ENCODE peak calls at places on chromosomes 11 and 22, in ten cellular contexts. T is esophagus squamous epithelium, N is uterus, Q is GM12892, G is stomach, D is heart left ventricle, U is HCT116, S is body of pancreas, I is right lobe of liver, H is lower leg skin. Y is an unnamed sample.

GRCh38 chr11:121321614-121322243 is 29.2 kb downstream of the SC5D start:
- DNase-seq in S (peak; percentile 47), Q (no peak), U (peak; percentile 12), N (no peak), H (no peak), G (no peak), I (peak; percentile 56), T (no peak), D (no peak), Y (no peak)

GRCh38 chr11:67302571-67303131 is 679 bp upstream of the SSH3 start:
- DNase-seq in T (no peak), G (peak; percentile 62), N (no peak), Q (no peak), H (no peak), U (no peak), D (peak; percentile 39), I (peak; percentile 70), S (peak; percentile 65), Y (no peak)

GRCh38 chr11:76410771-76411423 is 29.8 kb downstream of the GVQW3 start:
- DNase-seq in U (no peak), N (peak; percentile 30), I (no peak), S (no peak), Q (no peak), D (no peak), H (no peak), G (no peak), T (no peak), Y (no peak)

GRCh38 chr11:86143429-86144030 is 74.6 kb upstream of the PICALM start:
- DNase-seq in U (no peak), S (peak; percentile 38), G (no peak), Q (no peak), D (no peak), I (no peak), T (no peak), N (no peak), H (no peak), Y (no peak)

GRCh38 chr11:70314730-70315129 is 44.2 kb downstream of the PPFIA1 start:
- DNase-seq in S (no peak), G (no peak), I (no peak), H (no peak), D (no peak), T (no peak), N (no peak), Q (no peak), U (no peak), Y (no peak)

GRCh38 chr22:19853879-19854777 is 546 bp downstream of the GNB1L start:
- DNase-seq in N (no peak), I (peak; percentile 47), U (peak; percentile 2), H (peak; percentile 25), Q (no peak), S (peak; percentile 13), G (peak; percentile 25), D (peak; percentile 20), T (no peak), Y (no peak)

GRCh38 chr11:112421854-112422253 is 161.2 kb upstream of the PLET1 start:
- DNase-seq in N (no peak), I (no peak), U (no peak), S (no peak), G (no peak), H (no peak), Q (no peak), T (no peak), D (no peak), Y (no peak)

GRCh38 chr22:35921777-35922176 is 106.8 kb downstream of the RBFOX2 start:
- DNase-seq in T (no peak), U (peak; percentile 76), Q (no peak), N (peak; percentile 60), H (peak; percentile 79), S (peak; percentile 82), G (peak; percentile 53), I (peak; percentile 68), D (peak; percentile 71), Y (peak; percentile 18)

GRCh38 chr11:59053387-59053786 is 32.7 kb upstream of the GLYATL1B start:
- DNase-seq in U (peak; percentile 40), G (peak; percentile 70), N (peak; percentile 36), S (peak; percentile 62), D (peak; percentile 34), H (no peak), I (peak; percentile 53), Q (no peak), T (no peak), Y (no peak)

GRCh38 chr11:76652989-76653673 is 17.4 kb downstream of the LRRC32 start:
- DNase-seq in U (no peak), I (peak; percentile 35), G (peak; percentile 20), Q (no peak), S (no peak), D (no peak), H (no peak), T (no peak), N (no peak), Y (no peak)

GRCh38 chr11:118841469-118842222 is 42.0 kb upstream of the CXCR5 start:
- DNase-seq in S (no peak), N (no peak), Q (no peak), T (no peak), G (no peak), D (no peak), H (no peak), U (no peak), I (peak; percentile 58), Y (no peak)

GRCh38 chr11:118295834-118296454 is 8.6 kb upstream of the CD3E start:
- DNase-seq in T (no peak), Q (no peak), S (peak; percentile 55), D (no peak), U (peak; percentile 43), N (no peak), I (no peak), G (peak; percentile 55), H (no peak), Y (no peak)

GRCh38 chr11:96081561-96081960 is 157.7 kb upstream of the MTMR2 start:
- DNase-seq in I (no peak), G (no peak), T (no peak), S (no peak), U (no peak), H (no peak), Q (no peak), N (no peak), D (no peak), Y (no peak)

GRCh38 chr11:123740787-123741158 is 687 bp downstream of the ZNF202 start:
- DNase-seq in D (no peak), G (no peak), U (no peak), S (peak; percentile 7), T (no peak), Q (no peak), I (no peak), H (no peak), N (no peak), Y (no peak)

DNA sequence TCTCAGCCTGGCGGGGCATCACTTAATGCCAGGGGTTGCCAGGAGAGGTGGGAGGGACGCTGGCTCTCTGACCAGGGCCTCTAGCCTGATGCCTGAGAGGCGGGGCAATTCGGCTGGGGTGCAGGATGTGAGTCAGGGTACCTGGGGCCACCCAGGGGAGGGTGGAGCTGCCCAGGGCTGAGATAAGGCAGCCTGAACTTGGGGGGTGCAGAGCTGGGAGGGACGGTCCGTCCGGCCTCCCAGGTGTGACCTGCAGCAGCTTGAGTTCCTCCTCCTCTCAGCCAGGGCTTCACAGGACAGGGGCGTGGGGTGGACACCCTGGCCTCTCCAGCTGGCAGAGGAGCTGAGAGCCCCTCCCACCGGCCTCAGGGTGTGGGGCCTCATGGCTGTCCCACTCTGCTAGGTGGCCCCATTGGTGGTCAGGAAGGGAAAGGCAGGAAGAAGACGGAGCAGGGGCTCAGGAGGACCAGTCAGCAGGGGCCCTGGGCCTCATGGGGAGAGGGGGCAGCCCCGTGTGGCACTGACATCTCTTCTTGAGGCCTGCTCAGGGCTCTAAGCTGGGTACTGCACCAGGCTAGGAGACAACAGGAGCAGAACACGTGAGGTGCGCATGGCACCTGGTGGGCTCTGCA is 942 bp upstream of the RPS6KA4 start:
- DNase-seq in T (no peak), G (peak; percentile 69), H (no peak), Q (peak; percentile 27), N (no peak), S (no peak), I (no peak), U (no peak), D (no peak), Y (peak; percentile 95)
- TF ChIP-seq POLR2A in T (no peak), G (no peak), H (no peak), Q (no peak), N (no peak), S (no peak), I (no peak), U (no peak), D (no peak), Y (peak; percentile 59)

DNA sequence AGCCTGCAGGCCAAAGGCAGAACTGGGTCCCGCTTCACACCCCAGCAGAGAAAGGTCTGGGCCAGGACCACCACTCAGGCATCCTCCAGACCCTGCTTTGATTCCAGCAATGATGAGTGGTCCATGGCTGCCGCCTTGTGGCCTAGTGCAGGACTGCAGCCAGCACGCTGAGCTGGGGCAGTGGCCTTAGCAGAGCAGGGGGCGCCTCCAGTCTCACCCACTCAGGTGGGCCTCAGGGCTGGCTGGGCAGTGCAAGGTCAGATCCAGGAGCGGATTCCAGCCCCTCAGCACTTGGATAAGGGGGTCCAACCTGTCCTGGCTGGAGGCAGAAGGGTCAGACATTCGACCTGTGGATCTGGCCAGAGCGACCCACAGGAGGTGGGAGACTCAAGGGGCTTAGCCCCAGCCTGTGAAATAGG is 9.6 kb upstream of the PDE2A start:
- DNase-seq in S (peak; percentile 60), T (no peak), U (no peak), D (peak; percentile 64), I (peak; percentile 65), G (peak; percentile 68), Q (peak; percentile 85), N (peak; percentile 68), H (peak; percentile 59), Y (peak; percentile 74)
- TF ChIP-seq POLR2A in S (no peak), T (no peak), U (no peak), D (no peak), I (no peak), G (no peak), Q (no peak), N (no peak), H (no peak), Y (no peak)

GRCh38 chr11:12164061-12165014 is 53.9 kb downstream of the MICAL2 start:
- DNase-seq in I (no peak), N (no peak), U (peak; percentile 93), D (peak; percentile 26), G (no peak), Q (no peak), S (no peak), H (no peak), T (no peak), Y (peak; percentile 37)
- TF ChIP-seq POLR2A in I (no peak), N (no peak), U (no peak), D (no peak), G (no peak), Q (no peak), S (no peak), H (no peak), T (no peak), Y (no peak)

DNA sequence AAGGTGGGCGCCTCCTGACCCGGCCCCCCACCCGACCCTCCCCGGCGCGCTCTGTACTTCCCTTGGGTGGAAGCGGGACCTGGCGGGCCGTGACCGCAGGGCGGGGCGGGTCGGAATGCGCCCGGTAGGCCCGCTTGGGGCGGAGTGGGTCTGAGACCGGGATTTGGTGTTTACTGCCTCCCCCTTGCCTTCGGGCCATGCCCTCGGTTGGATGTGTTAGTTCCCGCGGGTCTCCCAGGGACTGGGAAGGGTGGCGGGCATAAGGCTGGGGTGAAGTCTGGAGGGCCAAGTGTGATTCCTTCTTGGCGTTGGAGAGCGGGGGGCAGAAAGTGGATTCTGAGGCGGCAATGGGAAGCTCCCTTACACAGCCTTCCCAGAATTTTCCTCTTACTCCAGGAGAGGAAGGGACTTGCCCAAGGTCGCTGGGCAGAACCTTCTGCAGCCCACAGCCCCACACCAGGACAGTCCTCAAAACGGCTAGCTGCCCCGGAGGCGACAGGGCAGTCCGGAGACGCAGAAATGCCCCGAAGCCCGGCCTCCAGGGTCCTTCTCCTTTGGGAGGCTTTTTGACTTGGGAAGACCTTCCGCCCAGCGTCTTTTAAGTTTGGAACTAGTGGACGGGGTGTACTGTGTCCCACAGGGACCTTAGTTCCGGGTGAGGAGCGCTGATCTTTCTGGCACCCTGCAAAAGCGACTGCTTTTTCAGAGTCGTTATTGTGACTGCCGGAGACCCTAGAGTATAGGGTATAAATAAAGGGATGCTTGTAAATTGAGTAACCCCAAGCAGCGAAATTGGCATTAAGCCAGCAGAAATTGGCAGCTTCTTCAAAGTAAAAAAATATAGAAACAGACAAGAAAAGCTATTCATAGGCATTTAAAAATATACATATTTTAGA is 647 bp downstream of the SWAP70 start:
- DNase-seq in T (no peak), D (peak; percentile 52), U (no peak), Q (no peak), G (peak; percentile 48), N (peak; percentile 47), H (peak; percentile 41), I (peak; percentile 46), S (peak; percentile 44), Y (peak; percentile 44)
- TF ChIP-seq POLR2A in T (no peak), D (no peak), U (no peak), Q (no peak), G (no peak), N (no peak), H (no peak), I (no peak), S (no peak), Y (no peak)

Y was measured in H54.